ENCODE peak calls at places on chromosome 21, in six cellular contexts. V is stromal cell of bone marrow, R is Calu3, X is neuronal stem cell, Q is body of pancreas, P is neural crest cell. E is an unnamed sample.

GRCh38 chr21:42258150-42258884 is 39.4 kb downstream of the ABCG1 start:
- DNase-seq in X (peak), P (peak), Q (peak), V (no peak), R (peak), E (peak)

GRCh38 chr21:15065381-15066230 is 806 bp upstream of the NRIP1 start:
- DNase-seq in Q (peak), R (peak), P (peak), V (peak), X (peak), E (peak)

GRCh38 chr21:29416268-29416667 is 117.5 kb downstream of the BACH1 start:
- DNase-seq in V (no peak), R (no peak), Q (no peak), P (no peak), X (no peak), E (no peak)

GRCh38 chr21:42013338-42013737 is 3.2 kb upstream of the ZBTB21 start:
- DNase-seq in X (no peak), Q (no peak), P (no peak), V (no peak), R (no peak), E (no peak)

GRCh38 chr21:45634511-45635183 is 8.9 kb upstream of the PCBP3 start:
- DNase-seq in X (no peak), V (no peak), P (no peak), Q (no peak), R (no peak), E (peak)

GRCh38 chr21:17250651-17251294 is 262.1 kb upstream of the CXADR start:
- DNase-seq in R (no peak), Q (no peak), P (no peak), V (no peak), X (no peak), E (no peak)

GRCh38 chr21:33230518-33231324 is 983 bp downstream of the IFNAR2 start:
- DNase-seq in Q (peak), V (no peak), R (peak), X (peak), P (peak), E (peak)

GRCh38 chr21:30028537-30028936 is 88.7 kb upstream of the GRIK1 start:
- DNase-seq in Q (no peak), R (no peak), X (no peak), V (no peak), P (no peak), E (no peak)

GRCh38 chr21:29540289-29540688 is 241.6 kb downstream of the BACH1 start:
- DNase-seq in R (no peak), Q (no peak), V (no peak), P (no peak), X (no peak), E (no peak)

GRCh38 chr21:17903029-17903806 is 84.1 kb upstream of the C21orf91 start:
- DNase-seq in Q (no peak), P (no peak), V (no peak), X (no peak), R (no peak), E (peak)

GRCh38 chr21:37087188-37087587 is 14.1 kb downstream of the TTC3 start:
- DNase-seq in V (peak), Q (no peak), P (no peak), X (no peak), R (peak), E (peak)

GRCh38 chr21:42534901-42535378 is 21.3 kb downstream of the SLC37A1 start:
- DNase-seq in P (no peak), V (no peak), X (no peak), Q (no peak), R (no peak), E (no peak)

GRCh38 chr21:46667191-46667734 is 31.8 kb downstream of the PRMT2 start:
- DNase-seq in X (no peak), P (no peak), V (no peak), R (peak), Q (no peak), E (peak)

GRCh38 chr21:41943468-41944250 is 10.2 kb downstream of the C2CD2 start:
- DNase-seq in P (no peak), Q (no peak), V (no peak), R (no peak), X (no peak), E (no peak)

GRCh38 chr21:44378646-44379581 is 25.5 kb downstream of the TRPM2 start:
- DNase-seq in P (no peak), X (no peak), V (no peak), Q (no peak), R (no peak), E (no peak)

GRCh38 chr21:36909901-36910561 is 56.4 kb downstream of the HLCS start:
- DNase-seq in R (peak), P (no peak), V (peak), X (no peak), Q (no peak), E (peak)

GRCh38 chr21:38171723-38172344 is 85.0 kb upstream of the KCNJ15 start:
- DNase-seq in V (peak), R (peak), X (peak), Q (peak), P (peak), E (no peak)

GRCh38 chr21:33478182-33478581 is 1.6 kb downstream of the TMEM50B start:
- DNase-seq in Q (no peak), V (no peak), X (no peak), R (no peak), P (no peak), E (no peak)

GRCh38 chr21:27371688-27372331 is 404.9 kb upstream of the ADAMTS5 start:
- DNase-seq in Q (no peak), P (no peak), X (no peak), R (no peak), V (no peak), E (no peak)

GRCh38 chr21:44365251-44365966 is 12.0 kb downstream of the TRPM2 start:
- DNase-seq in R (no peak), V (no peak), Q (no peak), X (no peak), P (no peak), E (no peak)

GRCh38 chr21:32403201-32403701 is 9.3 kb upstream of the EVA1C start:
- DNase-seq in R (peak), Q (peak), V (peak), P (peak), X (peak), E (peak)

GRCh38 chr21:26495283-26495849 is 77.7 kb downstream of the CYYR1 start:
- DNase-seq in X (no peak), Q (no peak), R (no peak), V (no peak), P (no peak), E (no peak)

GRCh38 chr21:42387843-42388242 is 8.0 kb downstream of the TMPRSS3 start:
- DNase-seq in V (no peak), R (no peak), P (no peak), Q (no peak), X (no peak), E (no peak)

GRCh38 chr21:45405819-45406762 is 1.1 kb downstream of the COL18A1 start:
- DNase-seq in R (peak), V (no peak), P (no peak), X (peak), Q (peak), E (no peak)

GRCh38 chr21:35284199-35284598 is 235.1 kb upstream of the RUNX1 start:
- DNase-seq in X (no peak), R (no peak), P (no peak), V (no peak), Q (peak), E (peak)

GRCh38 chr21:31124005-31124404 is 85.7 kb upstream of the KRTAP19-8 start:
- DNase-seq in X (peak), V (no peak), Q (no peak), P (no peak), R (no peak), E (no peak)

GRCh38 chr21:42513985-42514882 is 582 bp downstream of the SLC37A1 start:
- DNase-seq in Q (peak), P (peak), X (no peak), V (no peak), R (peak), E (no peak)

GRCh38 chr21:25822981-25823380 is 88.2 kb downstream of the GABPA start:
- DNase-seq in X (no peak), V (no peak), P (no peak), R (no peak), Q (no peak), E (no peak)

GRCh38 chr21:33402011-33402979 is 918 bp upstream of the IFNGR2 start:
- DNase-seq in P (no peak), Q (peak), R (no peak), V (no peak), X (peak), E (peak)

GRCh38 chr21:42223826-42224575 is 5.1 kb downstream of the ABCG1 start:
- DNase-seq in X (no peak), P (no peak), V (no peak), Q (peak), R (no peak), E (no peak)

GRCh38 chr21:45011911-45012660 is 62.3 kb upstream of the ADARB1 start:
- DNase-seq in R (peak), Q (peak), V (peak), P (no peak), X (peak), E (peak)

GRCh38 chr21:38944903-38945302 is 139.2 kb downstream of the ETS2 start:
- DNase-seq in X (no peak), Q (no peak), P (peak), V (no peak), R (no peak), E (no peak)

GRCh38 chr21:43911015-43911934 is 46.3 kb downstream of the AGPAT3 start:
- DNase-seq in P (no peak), X (no peak), Q (no peak), R (no peak), V (no peak), E (no peak)

E was measured in fibroblast of gingiva.